ENCODE peak calls at places on chromosome 1, in ten cellular contexts. K is NCI-H524 treated with DMSO at 0.1 percent for 48 hours; J is stimulated activated CD4-positive, alpha-beta T cell treated with anti-CD3 and anti-CD28 coated beads, Interleukin-15, amount 100 ng/mL, for 1 hour; Z is fibroblast of mammary gland; L is SHP77; X is hepatic stellate cell; Q is T-helper 2 cell; N is nucleus accumbens; B is neural progenitor cell; C is HuH-7. Y is an unnamed sample.

GRCh38 chr1:109113787-109114568 is at the start of gene ELAPOR1:
- DNase-seq in K (peak), J (peak), Z (no peak), L (peak), X (no peak), Q (peak), N (peak), B (peak), C (no peak), Y (peak)

GRCh38 chr1:174713796-174714195 is 266.0 kb downstream of the GPR52 start:
- DNase-seq in K (no peak), J (no peak), Z (no peak), L (no peak), X (no peak), Q (no peak), N (no peak), B (no peak), C (no peak), Y (no peak)

GRCh38 chr1:202145325-202146140 is 996 bp upstream of the ARL8A start:
- DNase-seq in K (no peak), J (no peak), Z (no peak), L (no peak), X (no peak), Q (no peak), N (no peak), B (no peak), C (no peak), Y (peak)

GRCh38 chr1:6185151-6185550 is 5.0 kb upstream of the CHD5 start:
- DNase-seq in K (no peak), J (no peak), Z (peak), L (no peak), X (no peak), Q (no peak), N (no peak), B (no peak), C (no peak), Y (peak)

GRCh38 chr1:223401873-223402789 is 8.9 kb downstream of the CCDC185 start:
- DNase-seq in K (no peak), J (no peak), Z (peak), L (no peak), X (peak), Q (no peak), N (no peak), B (no peak), C (no peak), Y (peak)

GRCh38 chr1:61753998-61754508 is 11.8 kb downstream of the PATJ start:
- DNase-seq in K (no peak), J (no peak), Z (no peak), L (no peak), X (no peak), Q (no peak), N (no peak), B (no peak), C (no peak), Y (no peak)

GRCh38 chr1:70211536-70211935 is 6.2 kb upstream of the LRRC40 start:
- DNase-seq in K (no peak), J (no peak), Z (no peak), L (no peak), X (no peak), Q (no peak), N (no peak), B (no peak), C (no peak), Y (peak)

GRCh38 chr1:241610056-241610815 is 29.9 kb downstream of the CHML start:
- DNase-seq in K (no peak), J (no peak), Z (no peak), L (peak), X (no peak), Q (no peak), N (no peak), B (peak), C (no peak), Y (no peak)

GRCh38 chr1:25695991-25696330 is 79.4 kb downstream of the MAN1C1 start:
- DNase-seq in K (no peak), J (no peak), Z (peak), L (no peak), X (peak), Q (no peak), N (no peak), B (no peak), C (no peak), Y (peak)

GRCh38 chr1:8174807-8175206 is 143.1 kb upstream of the SLC45A1 start:
- DNase-seq in K (no peak), J (no peak), Z (peak), L (no peak), X (no peak), Q (no peak), N (no peak), B (no peak), C (no peak), Y (no peak)

GRCh38 chr1:178086294-178087255 is 7.3 kb upstream of the RASAL2 start:
- DNase-seq in K (no peak), J (no peak), Z (peak), L (no peak), X (peak), Q (no peak), N (no peak), B (no peak), C (no peak), Y (peak)

GRCh38 chr1:232993555-232993954 is 43.1 kb downstream of the NTPCR start:
- DNase-seq in K (no peak), J (no peak), Z (no peak), L (no peak), X (no peak), Q (no peak), N (no peak), B (no peak), C (no peak), Y (no peak)

GRCh38 chr1:149844650-149845255 is 54.6 kb upstream of the BOLA1 start:
- DNase-seq in K (no peak), J (no peak), Z (no peak), L (no peak), X (no peak), Q (no peak), N (no peak), B (peak), C (no peak), Y (peak)

GRCh38 chr1:74652711-74653131 is 20.9 kb downstream of the ERICH3 start:
- DNase-seq in K (no peak), J (no peak), Z (peak), L (peak), X (peak), Q (no peak), N (no peak), B (no peak), C (no peak), Y (peak)

GRCh38 chr1:88867743-88868521 is 23.4 kb downstream of the GTF2B start:
- DNase-seq in K (no peak), J (no peak), Z (peak), L (no peak), X (peak), Q (no peak), N (no peak), B (no peak), C (no peak), Y (peak)

GRCh38 chr1:27031235-27032118 is 18.8 kb upstream of the TENT5B start:
- DNase-seq in K (no peak), J (no peak), Z (peak), L (peak), X (peak), Q (no peak), N (peak), B (peak), C (no peak), Y (peak)

GRCh38 chr1:25001125-25001915 is 71.2 kb upstream of the RUNX3 start:
- DNase-seq in K (no peak), J (no peak), Z (no peak), L (no peak), X (no peak), Q (no peak), N (no peak), B (no peak), C (no peak), Y (no peak)

GRCh38 chr1:205261946-205262668 is 34.4 kb downstream of the TMCC2 start:
- DNase-seq in K (no peak), J (no peak), Z (peak), L (no peak), X (peak), Q (no peak), N (no peak), B (no peak), C (no peak), Y (peak)

GRCh38 chr1:237875291-237875690 is 15.4 kb downstream of the ZP4 start:
- DNase-seq in K (no peak), J (no peak), Z (peak), L (no peak), X (no peak), Q (no peak), N (no peak), B (no peak), C (no peak), Y (no peak)

GRCh38 chr1:13730751-13731482 is 30.9 kb downstream of the PRDM2 start:
- DNase-seq in K (no peak), J (peak), Z (no peak), L (no peak), X (no peak), Q (peak), N (no peak), B (no peak), C (no peak), Y (no peak)

GRCh38 chr1:39378377-39378776 is 113.1 kb upstream of the BMP8A start:
- DNase-seq in K (no peak), J (no peak), Z (no peak), L (peak), X (no peak), Q (no peak), N (no peak), B (peak), C (peak), Y (no peak)

GRCh38 chr1:77540501-77541161 is 141.8 kb downstream of the ZZZ3 start:
- DNase-seq in K (no peak), J (no peak), Z (peak), L (no peak), X (no peak), Q (no peak), N (no peak), B (no peak), C (no peak), Y (peak)

GRCh38 chr1:165153182-165153581 is 203.3 kb downstream of the LMX1A start:
- DNase-seq in K (no peak), J (no peak), Z (no peak), L (no peak), X (no peak), Q (no peak), N (no peak), B (no peak), C (no peak), Y (no peak)

GRCh38 chr1:112794654-112795239 is 79.6 kb upstream of the PPM1J start:
- DNase-seq in K (no peak), J (no peak), Z (no peak), L (no peak), X (no peak), Q (no peak), N (no peak), B (no peak), C (no peak), Y (no peak)

GRCh38 chr1:14876747-14877146 is 276.8 kb upstream of the TMEM51 start:
- DNase-seq in K (no peak), J (no peak), Z (no peak), L (no peak), X (no peak), Q (no peak), N (no peak), B (no peak), C (no peak), Y (no peak)

GRCh38 chr1:208540724-208541123 is 296.5 kb upstream of the PLXNA2 start:
- DNase-seq in K (no peak), J (no peak), Z (no peak), L (no peak), X (no peak), Q (no peak), N (no peak), B (no peak), C (no peak), Y (no peak)

GRCh38 chr1:227886993-227887696 is 60.6 kb downstream of the WNT9A start:
- DNase-seq in K (no peak), J (no peak), Z (peak), L (no peak), X (peak), Q (no peak), N (no peak), B (peak), C (no peak), Y (peak)

GRCh38 chr1:60989745-60990718 is 92.3 kb upstream of the NFIA start:
- DNase-seq in K (no peak), J (no peak), Z (peak), L (no peak), X (peak), Q (no peak), N (no peak), B (no peak), C (no peak), Y (peak)

GRCh38 chr1:109404838-109405237 is 7.1 kb upstream of the SORT1 start:
- DNase-seq in K (no peak), J (no peak), Z (no peak), L (no peak), X (no peak), Q (no peak), N (no peak), B (no peak), C (no peak), Y (no peak)

GRCh38 chr1:195373831-195374230 is 1234.4 kb downstream of the KCNT2 start:
- DNase-seq in K (no peak), J (no peak), Z (no peak), L (no peak), X (no peak), Q (no peak), N (no peak), B (no peak), C (no peak), Y (no peak)

GRCh38 chr1:4637616-4638346 is 16.6 kb upstream of the AJAP1 start:
- DNase-seq in K (no peak), J (no peak), Z (no peak), L (no peak), X (no peak), Q (no peak), N (no peak), B (no peak), C (no peak), Y (no peak)

GRCh38 chr1:231660198-231660597 is 33.6 kb downstream of the DISC1 start:
- DNase-seq in K (no peak), J (no peak), Z (no peak), L (no peak), X (no peak), Q (no peak), N (no peak), B (no peak), C (no peak), Y (no peak)

GRCh38 chr1:8203056-8203455 is 114.9 kb upstream of the SLC45A1 start:
- DNase-seq in K (no peak), J (no peak), Z (peak), L (no peak), X (no peak), Q (no peak), N (no peak), B (no peak), C (no peak), Y (no peak)

GRCh38 chr1:116986531-116987255 is 14.9 kb upstream of the CD101 start:
- DNase-seq in K (no peak), J (peak), Z (no peak), L (no peak), X (no peak), Q (peak), N (no peak), B (peak), C (no peak), Y (no peak)

GRCh38 chr1:80973101-80973500 is 827.6 kb upstream of the ADGRL2 start:
- DNase-seq in K (no peak), J (no peak), Z (no peak), L (no peak), X (no peak), Q (no peak), N (no peak), B (no peak), C (no peak), Y (no peak)

Y was measured in GM23248.